ENCODE peak calls at places on chromosomes 16 and 17, in nine cellular contexts. V is M059J; W is progenitor cell of endocrine pancreas; D is GM23338; Z is astrocyte; K is MV-4-11; J is CD8-positive, alpha-beta T cell; O is activated T-helper 1 cell treated with Interleukin-2 at 50 U/mL for 16 hours; N is anterior cingulate cortex. G is an unnamed sample.

GRCh38 chr17:50129946-50130777 is at the start of gene SAMD14:
- DNase-seq in V (no peak), W (no peak), D (peak), Z (no peak), K (no peak), J (no peak), O (no peak), N (peak), G (no peak)

GRCh38 chr16:10951016-10951415 is 6.7 kb downstream of the CLEC16A start:
- DNase-seq in V (no peak), W (no peak), D (no peak), Z (no peak), K (no peak), J (no peak), O (no peak), N (no peak), G (no peak)

GRCh38 chr17:19731626-19732025 is 15.2 kb upstream of the SLC47A2 start:
- DNase-seq in V (no peak), W (no peak), D (no peak), Z (no peak), K (no peak), J (no peak), O (no peak), N (no peak), G (no peak)

GRCh38 chr17:70323269-70323668 is 153.9 kb downstream of the KCNJ2 start:
- DNase-seq in V (no peak), W (no peak), D (no peak), Z (no peak), K (no peak), J (no peak), O (no peak), N (no peak), G (no peak)

GRCh38 chr17:69654981-69655581 is 240.6 kb downstream of the MAP2K6 start:
- DNase-seq in V (peak), W (no peak), D (no peak), Z (peak), K (no peak), J (no peak), O (no peak), N (no peak), G (no peak)

GRCh38 chr16:593406-593805 is 3.5 kb downstream of the RAB40C start:
- DNase-seq in V (no peak), W (no peak), D (no peak), Z (no peak), K (no peak), J (no peak), O (no peak), N (no peak), G (no peak)

GRCh38 chr17:58242171-58242784 is 3.9 kb downstream of the LPO start:
- DNase-seq in V (peak), W (no peak), D (peak), Z (no peak), K (no peak), J (no peak), O (no peak), N (no peak), G (no peak)

GRCh38 chr17:12037970-12038369 is 17.3 kb downstream of the MAP2K4 start:
- DNase-seq in V (no peak), W (no peak), D (no peak), Z (no peak), K (no peak), J (no peak), O (no peak), N (no peak), G (no peak)

GRCh38 chr17:6496636-6497441 is 52.6 kb downstream of the PIMREG start:
- DNase-seq in V (no peak), W (no peak), D (no peak), Z (no peak), K (peak), J (no peak), O (no peak), N (peak), G (no peak)

GRCh38 chr16:35195173-35195863 is 1735.9 kb downstream of the TP53TG3F start:
- DNase-seq in V (no peak), W (no peak), D (peak), Z (no peak), K (no peak), J (no peak), O (no peak), N (no peak), G (no peak)

GRCh38 chr17:2521257-2521656 is 9.6 kb upstream of the METTL16 start:
- DNase-seq in V (no peak), W (no peak), D (no peak), Z (no peak), K (no peak), J (no peak), O (no peak), N (no peak), G (no peak)

GRCh38 chr17:40373324-40373723 is 8.8 kb upstream of the GJD3 start:
- DNase-seq in V (peak), W (no peak), D (no peak), Z (peak), K (peak), J (no peak), O (no peak), N (no peak), G (no peak)

GRCh38 chr17:44188757-44189403 is 2.1 kb downstream of the TMUB2 start:
- DNase-seq in V (no peak), W (no peak), D (no peak), Z (no peak), K (no peak), J (no peak), O (no peak), N (no peak), G (no peak)

GRCh38 chr17:28509784-28510183 is 3.6 kb downstream of the FOXN1 start:
- DNase-seq in V (peak), W (no peak), D (no peak), Z (no peak), K (peak), J (no peak), O (no peak), N (no peak), G (no peak)

GRCh38 chr17:7572588-7573323 is 6.7 kb upstream of the CD68 start:
- DNase-seq in V (peak), W (peak), D (peak), Z (peak), K (no peak), J (peak), O (peak), N (peak), G (peak)

GRCh38 chr17:41695954-41696720 is 7.5 kb downstream of the EIF1 start:
- DNase-seq in V (peak), W (peak), D (peak), Z (peak), K (peak), J (peak), O (peak), N (no peak), G (peak)

GRCh38 chr17:10698116-10698818 is 873 bp downstream of the ADPRM start:
- DNase-seq in V (peak), W (no peak), D (peak), Z (peak), K (peak), J (no peak), O (no peak), N (no peak), G (no peak)

GRCh38 chr17:81384929-81385319 is 10.3 kb upstream of the BAHCC1 start:
- DNase-seq in V (no peak), W (no peak), D (no peak), Z (no peak), K (no peak), J (no peak), O (no peak), N (no peak), G (no peak)

G was measured in NCI-H1105.